ENCODE peak calls at places on chromosomes 12 and 14, in four cellular contexts. N is A549, W is body of pancreas, Y is psoas muscle. I is an unnamed sample.
A peak's percentile ranks its signal among the peaks of the same experiment; 100 is the strongest.

GRCh38 chr14:104268725-104269436 is 130.5 kb downstream of the KIF26A start:
- DNase-seq in N (no peak), W (no peak), Y (no peak), I (peak; percentile 4)

GRCh38 chr14:101601603-101602465 is 40.5 kb downstream of the DIO3 start:
- DNase-seq in N (no peak), W (no peak), Y (no peak), I (no peak)

GRCh38 chr14:90576581-90576980 is 179.8 kb downstream of the CALM1 start:
- DNase-seq in N (no peak), W (peak; percentile 23), Y (no peak), I (no peak)

GRCh38 chr14:21723431-21724045 is 49.9 kb upstream of the OR4E1 start:
- DNase-seq in N (peak; percentile 3), W (no peak), Y (no peak), I (peak; percentile 67)

GRCh38 chr12:100675432-100675831 is 101.9 kb downstream of the GAS2L3 start:
- DNase-seq in N (no peak), W (peak; percentile 29), Y (no peak), I (peak; percentile 82)

GRCh38 chr12:63963863-63964262 is 119.4 kb downstream of the SRGAP1 start:
- DNase-seq in N (no peak), W (no peak), Y (no peak), I (no peak)

GRCh38 chr12:39675263-39675662 is 55.7 kb upstream of the ABCD2 start:
- DNase-seq in N (no peak), W (no peak), Y (no peak), I (no peak)

GRCh38 chr12:108854055-108854452 is 3.3 kb downstream of the SSH1 start:
- DNase-seq in N (no peak), W (peak; percentile 48), Y (no peak), I (no peak)

GRCh38 chr14:22147716-22148115 is 441.3 kb downstream of the DAD1 start:
- DNase-seq in N (no peak), W (no peak), Y (no peak), I (no peak)

GRCh38 chr14:50475460-50475859 is 56.9 kb downstream of the MAP4K5 start:
- DNase-seq in N (no peak), W (no peak), Y (no peak), I (no peak)

GRCh38 chr12:66111605-66112004 is 18.9 kb downstream of the LLPH start:
- DNase-seq in N (no peak), W (no peak), Y (no peak), I (no peak)

GRCh38 chr14:69661194-69661537 is 49.8 kb downstream of the SUSD6 start:
- DNase-seq in N (no peak), W (no peak), Y (no peak), I (no peak)

GRCh38 chr12:79255326-79255725 is 390.8 kb downstream of the SYT1 start:
- DNase-seq in N (no peak), W (no peak), Y (no peak), I (no peak)

GRCh38 chr12:12561305-12562015 is 1.2 kb downstream of the DUSP16 start:
- DNase-seq in N (no peak), W (peak; percentile 78), Y (peak; percentile 90), I (peak; percentile 64)

GRCh38 chr12:119839201-119839600 is 37.9 kb downstream of the CIT start:
- DNase-seq in N (no peak), W (no peak), Y (no peak), I (no peak)

GRCh38 chr14:50318031-50318626 is 6.0 kb downstream of the DMAC2L start:
- DNase-seq in N (peak; percentile 56), W (no peak), Y (no peak), I (no peak)

GRCh38 chr12:132186857-132187620 is 42.8 kb downstream of the NOC4L start:
- DNase-seq in N (no peak), W (no peak), Y (no peak), I (no peak)

GRCh38 chr12:117507547-117507946 is 146.1 kb upstream of the NOS1 start:
- DNase-seq in N (no peak), W (no peak), Y (no peak), I (no peak)

GRCh38 chr12:80777587-80777986 is 60.9 kb downstream of the MYF5 start:
- DNase-seq in N (no peak), W (no peak), Y (no peak), I (no peak)

GRCh38 chr12:68361953-68362352 is 29.8 kb upstream of the MDM1 start:
- DNase-seq in N (no peak), W (no peak), Y (no peak), I (no peak)

GRCh38 chr14:42222924-42223471 is 616.3 kb downstream of the LRFN5 start:
- DNase-seq in N (no peak), W (no peak), Y (no peak), I (no peak)

GRCh38 chr12:6378709-6379427 is 3.5 kb upstream of the SCNN1A start:
- DNase-seq in N (no peak), W (no peak), Y (no peak), I (no peak)

GRCh38 chr12:6377667-6377994 is 2.3 kb upstream of the SCNN1A start:
- DNase-seq in N (no peak), W (peak; percentile 85), Y (no peak), I (no peak)

GRCh38 chr12:6382371-6382770 is 1.6 kb upstream of the LTBR start:
- DNase-seq in N (no peak), W (no peak), Y (no peak), I (no peak)

GRCh38 chr12:6376965-6377666 is 1.8 kb upstream of the SCNN1A start:
- DNase-seq in N (no peak), W (no peak), Y (no peak), I (no peak)

GRCh38 chr12:6380141-6381121 is 3.5 kb upstream of the LTBR start:
- DNase-seq in N (no peak), W (no peak), Y (no peak), I (no peak)
- H3K4me1 ChIP-seq in N (peaks cover 45% of the 10 kb centered on the region), W (peaks cover 56% of the 10 kb centered on the region), Y (peaks cover 44% of the 10 kb centered on the region), I (no peaks in the 10 kb centered on the region)

GRCh38 chr14:100317897-100318808 is 5.0 kb upstream of the SLC25A47 start:
- DNase-seq in N (peak; percentile 71), W (peak; percentile 63), Y (peak; percentile 88), I (no peak)

GRCh38 chr14:100313464-100314230 is 7.4 kb upstream of the SLC25A29 start:
- DNase-seq in N (no peak), W (no peak), Y (no peak), I (no peak)

GRCh38 chr14:100313045-100313400 is 6.8 kb upstream of the SLC25A29 start:
- DNase-seq in N (no peak), W (no peak), Y (no peak), I (no peak)

GRCh38 chr14:100317389-100317788 is 5.8 kb upstream of the SLC25A47 start:
- DNase-seq in N (no peak), W (no peak), Y (no peak), I (no peak)

DNA sequence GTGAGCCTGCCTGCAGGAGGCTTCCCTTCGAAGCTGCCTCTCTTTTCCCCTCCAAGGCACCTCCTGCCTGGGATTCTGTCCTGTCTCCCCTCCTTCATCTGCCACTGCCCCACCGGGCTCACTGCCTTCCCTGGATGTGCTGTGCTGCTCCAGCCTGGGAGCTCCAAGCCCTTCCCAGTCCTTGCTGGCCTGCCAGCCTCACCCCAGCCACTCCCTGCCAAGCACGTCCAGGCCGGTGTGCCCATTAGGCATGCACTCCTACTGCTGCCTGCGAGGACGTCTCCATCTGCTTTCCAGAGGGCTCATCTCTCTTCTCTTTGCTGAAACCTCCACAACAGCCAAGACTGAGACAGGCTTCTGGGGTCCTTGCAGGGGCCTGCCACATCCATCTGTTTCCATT is 8.4 kb upstream of the SLC25A47 start:
- DNase-seq in N (no peak), W (no peak), Y (no peak), I (no peak)
- H3K4me1 ChIP-seq in N (peaks cover 4% of the 10 kb centered on the region), W (peaks cover 12% of the 10 kb centered on the region), Y (peaks cover 14% of the 10 kb centered on the region), I (no peaks in the 10 kb centered on the region)

GRCh38 chr12:124513297-124513867 is 54.0 kb downstream of the NCOR2 start:
- DNase-seq in N (no peak), W (no peak), Y (no peak), I (no peak)

GRCh38 chr12:124515981-124516380 is 51.4 kb downstream of the NCOR2 start:
- DNase-seq in N (no peak), W (no peak), Y (peak; percentile 90), I (no peak)

GRCh38 chr12:124514145-124514995 is 53.0 kb downstream of the NCOR2 start:
- DNase-seq in N (no peak), W (no peak), Y (no peak), I (no peak)

GRCh38 chr12:124516850-124517249 is 50.6 kb downstream of the NCOR2 start:
- DNase-seq in N (no peak), W (no peak), Y (no peak), I (no peak)

DNA sequence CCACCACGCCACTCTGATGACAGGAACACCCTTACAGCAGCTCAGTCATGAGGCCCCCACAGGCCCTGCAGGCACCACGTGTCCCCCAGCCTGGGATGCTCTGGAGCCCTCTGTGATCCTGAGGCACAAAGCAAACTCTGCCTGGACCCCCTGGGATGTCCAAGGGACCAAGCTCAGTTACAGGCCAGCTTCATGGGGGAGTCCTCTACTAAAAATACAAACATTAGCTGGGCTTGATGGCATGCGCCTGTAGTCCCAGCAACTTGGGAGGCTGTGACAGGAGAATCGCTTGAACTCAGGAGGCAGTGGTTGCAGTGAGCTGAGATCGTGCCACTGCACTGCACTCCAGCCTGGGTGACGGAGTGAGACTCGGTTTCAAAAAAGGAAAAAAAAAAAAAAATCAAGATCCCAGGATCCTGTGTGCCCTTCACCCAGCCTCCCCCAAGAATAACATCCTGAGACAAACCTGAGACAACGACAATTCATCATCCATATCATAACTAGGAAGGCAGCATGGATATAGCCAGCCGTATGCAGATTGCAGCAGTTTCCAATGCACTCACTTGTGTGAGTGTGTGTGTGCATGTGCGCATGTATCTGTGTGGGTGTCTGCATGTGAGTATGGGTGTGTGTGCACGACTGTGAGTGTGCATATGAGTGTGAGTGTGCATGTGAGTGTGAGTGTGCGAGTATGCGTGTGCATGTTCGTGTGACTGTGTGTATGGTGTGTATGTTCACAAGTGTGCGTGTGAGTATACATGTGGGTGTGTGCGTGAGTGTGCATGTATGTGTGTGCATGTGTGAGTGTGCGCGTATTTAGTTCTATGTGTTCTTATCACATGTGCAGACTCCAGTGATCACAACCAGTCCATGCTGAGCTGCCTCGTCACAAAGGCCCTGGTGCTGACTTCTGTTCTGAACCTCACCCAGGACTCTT is 52.1 kb downstream of the NCOR2 start:
- DNase-seq in N (no peak), W (no peak), Y (no peak), I (no peak)
- H3K4me1 ChIP-seq in N (peaks cover 66% of the 10 kb centered on the region), W (peaks cover 83% of the 10 kb centered on the region), Y (peaks cover 78% of the 10 kb centered on the region), I (peaks cover 32% of the 10 kb centered on the region)

DNA sequence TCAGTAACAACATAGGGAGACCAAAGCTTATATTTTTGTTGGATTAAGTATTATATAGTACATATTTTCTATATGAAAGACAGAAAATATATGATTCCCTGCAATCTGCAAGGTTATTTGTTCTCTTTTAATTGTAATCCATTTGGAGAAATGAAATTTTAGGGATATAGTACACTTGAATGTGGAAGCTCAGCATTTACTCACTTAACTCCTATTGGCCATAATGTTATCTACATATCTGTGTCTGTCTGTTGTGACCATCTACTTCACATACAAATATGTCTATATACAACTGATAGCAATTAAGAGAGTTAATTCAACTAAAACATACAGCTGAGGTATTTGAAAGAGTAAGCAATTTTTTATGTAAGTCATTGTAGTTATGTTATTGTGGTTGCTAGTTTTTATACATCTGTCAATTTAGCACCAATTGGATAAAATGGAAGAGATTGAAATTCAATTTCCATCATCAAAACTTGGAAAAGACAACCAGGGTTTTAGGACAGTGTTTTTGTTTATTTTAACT is 12.9 kb downstream of the FOXG1 start:
- DNase-seq in N (no peak), W (no peak), Y (no peak), I (no peak)
- H3K4me1 ChIP-seq in N (no peaks in the 10 kb centered on the region), W (peaks cover 5% of the 10 kb centered on the region), Y (no peaks in the 10 kb centered on the region), I (no peaks in the 10 kb centered on the region)